ENCODE peak calls at places on chromosomes 3 and 15, in four cellular contexts. Q is stimulated activated CD4-positive, alpha-beta T cell treated with anti-CD3 and anti-CD28 coated beads, Interleukin-12 subunit alpha, Interleukin-12 subunit beta, amount 100 ng/mL, for 4 hours; P is NCI-H446; M is DND-41. G is an unnamed sample.

GRCh38 chr3:14007006-14007405 is 117.7 kb downstream of the CHCHD4 start:
- DNase-seq in Q (no peak), P (no peak), M (no peak), G (no peak)

GRCh38 chr15:90681056-90681455 is 36.1 kb upstream of the BLM start:
- DNase-seq in Q (no peak), P (no peak), M (no peak), G (no peak)

GRCh38 chr3:123067689-123068226 is 933 bp downstream of the PDIA5 start:
- DNase-seq in Q (no peak), P (no peak), M (no peak), G (no peak)

GRCh38 chr3:192494176-192494575 is 233.2 kb downstream of the FGF12 start:
- DNase-seq in Q (no peak), P (no peak), M (no peak), G (no peak)

GRCh38 chr15:63942486-63943365 is 103.6 kb downstream of the DAPK2 start:
- DNase-seq in Q (no peak), P (no peak), M (no peak), G (no peak)

GRCh38 chr3:51275096-51275805 is 109.8 kb upstream of the MANF start:
- DNase-seq in Q (no peak), P (no peak), M (no peak), G (no peak)

GRCh38 chr3:176724360-176724759 is 472.9 kb downstream of the TBL1XR1 start:
- DNase-seq in Q (no peak), P (no peak), M (no peak), G (no peak)

GRCh38 chr3:127384717-127385539 is 97.1 kb upstream of the PRR20G start:
- DNase-seq in Q (no peak), P (no peak), M (no peak), G (no peak)

GRCh38 chr3:66441124-66441523 is 59.7 kb downstream of the LRIG1 start:
- DNase-seq in Q (no peak), P (no peak), M (peak), G (no peak)

GRCh38 chr3:44913868-44914468 is 39.6 kb downstream of the TGM4 start:
- DNase-seq in Q (peak), P (peak), M (peak), G (peak)

GRCh38 chr3:153087595-153088566 is 74.1 kb upstream of the RAP2B start:
- DNase-seq in Q (no peak), P (no peak), M (no peak), G (no peak)

GRCh38 chr15:101088788-101089578 is 162.9 kb downstream of the CHSY1 start:
- DNase-seq in Q (peak), P (peak), M (peak), G (peak)

GRCh38 chr3:95750097-95750496 is 1064.3 kb upstream of the EPHA6 start:
- DNase-seq in Q (no peak), P (peak), M (no peak), G (no peak)

GRCh38 chr3:127688416-127689265 is 15.9 kb downstream of the ABTB1 start:
- DNase-seq in Q (no peak), P (peak), M (no peak), G (no peak)

GRCh38 chr3:185423178-185423577 is 60.2 kb downstream of the MAP3K13 start:
- DNase-seq in Q (no peak), P (peak), M (no peak), G (no peak)

GRCh38 chr3:22886394-22886793 is 316.7 kb upstream of the UBE2E2 start:
- DNase-seq in Q (no peak), P (peak), M (no peak), G (no peak)

GRCh38 chr3:126355251-126355650 is 2.0 kb downstream of the KLF15 start:
- DNase-seq in Q (no peak), P (no peak), M (peak), G (no peak)

GRCh38 chr15:80595391-80595790 is 99.7 kb upstream of the ABHD17C start:
- DNase-seq in Q (no peak), P (no peak), M (no peak), G (no peak)